ENCODE peak calls at places on chromosomes 13 and 19, in four cellular contexts. R is heart left ventricle, T is endothelial cell of umbilical vein, O is tibial artery. S is an unnamed sample.

GRCh38 chr13:61531383-61532065 is 115.9 kb upstream of the PCDH20 start:
- DNase-seq in R (no peak), O (no peak), T (no peak), S (no peak)

GRCh38 chr13:113585828-113586355 is 1.3 kb downstream of the TFDP1 start:
- DNase-seq in O (peak), R (no peak), T (no peak), S (peak)

GRCh38 chr19:28465317-28466086 is 747.4 kb downstream of the UQCRFS1 start:
- DNase-seq in R (no peak), T (no peak), O (no peak), S (no peak)

GRCh38 chr13:32164622-32165268 is 133.2 kb downstream of the FRY start:
- DNase-seq in T (peak), R (no peak), O (no peak), S (peak)

GRCh38 chr13:114147803-114148520 is 15.5 kb upstream of the RASA3 start:
- DNase-seq in O (peak), T (no peak), R (no peak), S (no peak)

GRCh38 chr19:46945668-46946067 is 74.0 kb upstream of the NPAS1 start:
- DNase-seq in O (no peak), R (no peak), T (no peak), S (no peak)

GRCh38 chr19:2636897-2637683 is 65.4 kb downstream of the GNG7 start:
- DNase-seq in R (peak), O (no peak), T (peak), S (peak)

GRCh38 chr13:44921931-44922758 is 67.1 kb downstream of the NUFIP1 start:
- DNase-seq in R (peak), O (peak), T (peak), S (peak)

GRCh38 chr13:50910483-50910805 is 853 bp downstream of the RNASEH2B start:
- DNase-seq in O (peak), T (peak), R (peak), S (peak)

GRCh38 chr19:53328967-53329366 is 4.6 kb upstream of the ZNF845 start:
- DNase-seq in T (no peak), R (peak), O (peak), S (no peak)

GRCh38 chr19:2640563-2641331 is 61.7 kb downstream of the GNG7 start:
- DNase-seq in R (no peak), O (no peak), T (no peak), S (no peak)

GRCh38 chr13:32205426-32206096 is 109.6 kb downstream of the ZAR1L start:
- DNase-seq in R (no peak), T (peak), O (no peak), S (no peak)

GRCh38 chr13:48818495-48818961 is 157.2 kb upstream of the FNDC3A start:
- DNase-seq in R (no peak), O (no peak), T (peak), S (peak)

GRCh38 chr19:17323973-17324327 is 10.7 kb downstream of the ANO8 start:
- DNase-seq in T (no peak), O (no peak), R (no peak), S (no peak)

GRCh38 chr13:48806522-48806921 is 152.8 kb downstream of the CYSLTR2 start:
- DNase-seq in O (no peak), T (no peak), R (no peak), S (no peak)

GRCh38 chr13:22980936-22981335 is 199.8 kb upstream of the SGCG start:
- DNase-seq in O (no peak), T (no peak), R (no peak), S (no peak)

GRCh38 chr19:50460161-50460765 is 16.0 kb upstream of the EMC10 start:
- DNase-seq in T (no peak), R (no peak), O (no peak), S (no peak)

GRCh38 chr13:30880756-30881155 is 25.3 kb upstream of the MEDAG start:
- DNase-seq in O (peak), R (no peak), T (peak), S (peak)

GRCh38 chr13:30881191-30881651 is 24.9 kb upstream of the MEDAG start:
- DNase-seq in R (no peak), T (no peak), O (peak), S (no peak)

GRCh38 chr13:30882996-30883766 is 22.9 kb upstream of the MEDAG start:
- DNase-seq in T (no peak), O (no peak), R (no peak), S (no peak)

GRCh38 chr13:30880151-30880551 is 25.9 kb upstream of the MEDAG start:
- DNase-seq in O (no peak), T (no peak), R (no peak), S (no peak)

GRCh38 chr13:30881931-30882899 is 23.9 kb upstream of the MEDAG start:
- DNase-seq in T (no peak), R (no peak), O (no peak), S (no peak)
- H3K4me3 ChIP-seq in T (no peak), R (no peak), O (no peak), S (no peak)

DNA sequence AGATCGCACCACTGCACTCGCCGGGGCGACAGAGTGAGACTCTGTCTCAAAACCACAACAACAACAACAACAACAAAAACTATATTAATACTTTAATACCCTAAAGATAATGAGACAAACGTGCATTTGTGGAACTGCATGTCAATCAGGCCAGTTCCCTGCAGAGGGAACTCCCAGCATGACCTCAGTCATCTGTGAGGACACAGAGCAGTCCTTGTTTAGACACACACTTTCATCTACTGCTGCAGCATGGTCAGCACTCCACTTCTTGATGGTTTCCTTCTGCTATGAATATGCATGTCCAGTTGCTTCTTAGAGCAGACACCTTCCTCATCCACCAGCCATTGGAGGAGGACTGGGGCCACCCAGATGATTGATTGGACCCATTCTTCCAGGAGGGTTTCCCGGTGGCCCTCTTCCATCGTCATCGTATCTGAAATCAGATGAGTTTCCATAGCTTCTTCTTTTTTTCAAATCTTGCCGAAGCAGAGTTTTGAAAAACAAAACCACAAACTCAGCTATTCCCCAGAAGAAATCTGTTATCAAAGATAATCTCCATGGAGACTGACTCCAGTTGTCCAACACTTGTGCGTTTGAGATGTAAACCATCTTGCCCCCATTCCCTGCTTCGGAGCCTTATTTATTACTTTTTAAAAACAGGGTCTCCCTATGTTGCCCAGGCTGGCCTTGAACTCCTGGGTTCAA is 26.5 kb downstream of the ZNF607 start:
- DNase-seq in O (no peak), R (no peak), T (no peak), S (no peak)
- H3K4me3 ChIP-seq in O (no peak), R (no peak), T (no peak), S (no peak)

DNA sequence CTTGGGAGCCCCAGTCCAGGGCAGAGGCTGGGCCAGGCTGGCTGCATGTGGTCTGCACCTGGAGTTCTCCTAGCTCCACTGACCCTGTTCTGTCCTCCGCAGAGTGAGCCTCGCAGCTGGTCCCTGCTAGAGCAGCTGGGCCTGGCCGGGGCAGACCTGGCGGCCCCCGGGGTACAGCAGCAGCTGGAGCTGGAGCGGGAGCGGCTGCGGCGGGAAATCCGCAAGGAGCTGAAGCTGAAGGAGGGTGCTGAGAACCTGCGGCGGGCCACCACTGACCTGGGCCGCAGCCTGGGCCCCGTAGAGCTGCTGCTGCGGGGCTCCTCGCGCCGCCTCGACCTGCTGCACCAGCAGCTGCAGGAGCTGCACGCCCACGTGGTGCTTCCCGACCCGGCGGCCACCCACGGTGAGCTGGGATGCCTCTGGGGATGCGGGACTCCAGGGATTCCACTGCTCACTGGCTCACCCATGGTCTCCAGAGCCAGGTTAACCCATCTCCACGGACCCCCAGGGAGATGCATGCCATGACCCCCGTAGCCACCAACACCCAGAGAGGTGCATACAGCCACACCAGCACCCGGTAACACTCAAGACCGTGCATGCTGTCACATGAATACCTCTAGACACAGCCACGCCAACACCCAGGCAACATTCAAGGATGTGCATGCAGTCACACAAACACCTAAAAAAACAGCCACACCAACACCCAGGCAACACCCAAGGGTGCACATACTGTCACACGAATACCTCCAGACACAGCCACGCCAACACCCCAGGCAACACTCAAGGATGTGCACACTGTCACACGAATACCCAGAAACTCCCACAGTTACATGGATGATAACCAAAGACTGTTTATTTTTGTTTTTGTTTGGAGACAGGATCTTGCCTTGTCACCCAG is 8.2 kb downstream of the PKN1 start:
- DNase-seq in O (no peak), T (no peak), R (no peak), S (no peak)
- H3K4me3 ChIP-seq in O (no peak), T (no peak), R (no peak), S (no peak)

GRCh38 chr19:38879400-38879751 is 1.3 kb upstream of the RINL start:
- DNase-seq in O (no peak), R (no peak), T (no peak), S (no peak)
- H3K4me3 ChIP-seq in O (no peak), R (no peak), T (no peak), S (no peak)

DNA sequence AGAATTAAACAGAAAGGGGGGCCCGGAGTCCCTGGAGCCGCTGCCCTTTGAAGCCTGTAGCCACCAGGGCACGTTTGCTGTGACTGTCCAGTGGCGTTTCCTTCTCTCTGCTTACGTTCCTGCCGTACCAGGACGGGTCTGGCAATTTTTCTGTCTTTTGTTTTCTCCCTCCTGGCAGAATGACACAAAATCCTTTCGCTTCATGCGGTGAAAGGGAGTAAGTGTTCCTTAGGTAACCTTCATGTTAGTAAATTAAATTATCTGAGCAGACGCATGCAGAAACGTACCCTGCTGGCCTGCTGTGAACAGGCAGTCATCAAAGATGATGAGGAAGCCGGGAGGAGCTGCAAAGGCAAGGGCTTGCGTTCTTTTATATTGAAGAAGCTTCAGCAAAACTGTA is 299.3 kb upstream of the ARGLU1 start:
- DNase-seq in R (no peak), O (no peak), T (peak), S (no peak)
- H3K4me3 ChIP-seq in R (peak), O (peak), T (no peak), S (no peak)

DNA sequence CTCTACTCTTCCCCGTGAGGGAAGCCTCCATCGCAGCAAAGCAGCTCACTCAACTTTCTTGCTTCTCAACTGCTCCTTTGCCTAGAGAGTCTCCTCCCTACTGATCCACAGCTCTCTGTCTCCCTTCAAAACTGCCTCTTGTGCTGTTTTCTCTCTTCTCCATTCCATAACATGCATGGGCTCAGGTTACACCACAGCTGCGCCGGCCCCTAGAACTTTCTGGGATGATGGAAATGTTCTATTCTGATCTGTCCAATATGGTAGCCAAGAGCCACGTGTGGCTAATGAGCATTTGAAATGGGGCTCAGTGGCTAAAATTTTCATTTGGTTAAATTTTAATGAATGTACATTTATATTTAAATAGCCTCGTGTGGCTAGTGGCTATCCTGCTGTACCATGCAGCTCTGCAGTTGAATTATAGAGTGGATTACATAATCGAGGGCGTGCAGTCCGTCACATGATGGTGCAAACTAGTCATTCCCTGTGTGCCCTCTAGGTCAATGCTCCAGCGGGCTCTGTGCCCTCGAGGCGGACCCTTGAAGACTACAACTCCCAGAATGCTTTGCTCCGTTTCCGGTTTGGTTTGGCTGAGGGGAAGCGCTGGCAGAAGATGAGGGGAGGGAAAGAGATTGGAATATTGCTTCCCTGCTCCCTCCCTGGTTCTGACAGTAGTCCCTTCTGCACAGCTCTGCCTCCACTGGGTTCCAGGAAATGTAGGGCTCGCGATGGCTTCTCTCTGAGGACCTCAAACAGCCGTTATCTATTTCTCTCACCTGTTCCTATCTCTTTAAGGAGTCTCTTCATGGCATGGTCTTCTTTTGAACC is 109.8 kb downstream of the CACNA1A start:
- DNase-seq in R (no peak), O (peak), T (peak), S (peak)
- H3K4me3 ChIP-seq in R (no peak), O (no peak), T (no peak), S (no peak)

GRCh38 chr13:42307461-42307860 is 35.5 kb downstream of the AKAP11 start:
- DNase-seq in R (no peak), T (no peak), O (no peak), S (no peak)
- H3K4me3 ChIP-seq in R (no peak), T (no peak), O (no peak), S (no peak)

S was measured in adrenal gland.